ENCODE peak calls at places on chromosomes 5 and 9, in five cellular contexts. M is kidney epithelial cell; Z is tibial artery; W is CD8-positive, alpha-beta T cell; U is uterus. J is an unnamed sample. For H3K27me3, the result is how much of the 10 kb centered on the place peaks cover.

GRCh38 chr5:107389130-107389553 is 281.6 kb downstream of the EFNA5 start:
- DNase-seq in M (no peak), Z (no peak), W (peak), U (no peak), J (peak)

GRCh38 chr9:97474373-97474925 is 27.0 kb upstream of the TMOD1 start:
- DNase-seq in M (no peak), Z (no peak), W (no peak), U (no peak), J (no peak)

GRCh38 chr5:78331523-78332080 is 28.8 kb upstream of the SCAMP1 start:
- DNase-seq in M (no peak), Z (no peak), W (no peak), U (no peak), J (no peak)

GRCh38 chr5:3191585-3191984 is 404.0 kb upstream of the IRX1 start:
- DNase-seq in M (no peak), Z (no peak), W (no peak), U (no peak), J (no peak)

GRCh38 chr9:112059980-112060348 is 115.1 kb downstream of the SUSD1 start:
- DNase-seq in M (no peak), Z (no peak), W (no peak), U (no peak), J (no peak)

GRCh38 chr5:55578771-55579170 is 44.0 kb upstream of the PLPP1 start:
- DNase-seq in M (no peak), Z (no peak), W (no peak), U (no peak), J (no peak)

GRCh38 chr5:176553260-176554085 is 4.3 kb downstream of the CDHR2 start:
- DNase-seq in M (no peak), Z (no peak), W (no peak), U (no peak), J (no peak)

GRCh38 chr5:180703912-180704311 is 35.9 kb downstream of the OR2Y1 start:
- DNase-seq in M (no peak), Z (no peak), W (no peak), U (no peak), J (no peak)

GRCh38 chr9:72773570-72773969 is 179.3 kb downstream of the ALDH1A1 start:
- DNase-seq in M (no peak), Z (no peak), W (no peak), U (no peak), J (no peak)

GRCh38 chr5:91383956-91384300 is 811 bp upstream of the ARRDC3 start:
- DNase-seq in M (no peak), Z (no peak), W (no peak), U (no peak), J (no peak)

GRCh38 chr9:134959971-134960310 is 42.2 kb upstream of the FCN1 start:
- DNase-seq in M (no peak), Z (peak), W (no peak), U (no peak), J (no peak)

GRCh38 chr9:100602302-100602930 is 24.5 kb downstream of the CAVIN4 start:
- DNase-seq in M (peak), Z (no peak), W (no peak), U (no peak), J (no peak)

GRCh38 chr9:114837923-114838322 is 32.1 kb upstream of the TNFSF15 start:
- DNase-seq in M (no peak), Z (no peak), W (no peak), U (no peak), J (no peak)

GRCh38 chr5:134614461-134615085 is 18.1 kb downstream of the SAR1B start:
- DNase-seq in M (no peak), Z (no peak), W (no peak), U (no peak), J (no peak)

GRCh38 chr9:13450723-13451122 is 171.2 kb upstream of the MPDZ start:
- DNase-seq in M (no peak), Z (no peak), W (no peak), U (no peak), J (no peak)

GRCh38 chr9:120792898-120793765 is at the start of gene FBXW2:
- DNase-seq in M (peak), Z (peak), W (peak), U (peak), J (peak)

GRCh38 chr9:115204827-115205506 is 87.0 kb upstream of the TNC start:
- DNase-seq in M (peak), Z (no peak), W (no peak), U (no peak), J (peak)

GRCh38 chr9:100437860-100438805 is 11.2 kb downstream of the MSANTD3 start:
- DNase-seq in M (no peak), Z (peak), W (peak), U (peak), J (no peak)

GRCh38 chr5:134567651-134568338 is 42.3 kb downstream of the JADE2 start:
- DNase-seq in M (no peak), Z (peak), W (no peak), U (peak), J (no peak)

GRCh38 chr5:109924708-109925107 is 235.0 kb downstream of the MAN2A1 start:
- DNase-seq in M (no peak), Z (no peak), W (no peak), U (no peak), J (no peak)

DNA sequence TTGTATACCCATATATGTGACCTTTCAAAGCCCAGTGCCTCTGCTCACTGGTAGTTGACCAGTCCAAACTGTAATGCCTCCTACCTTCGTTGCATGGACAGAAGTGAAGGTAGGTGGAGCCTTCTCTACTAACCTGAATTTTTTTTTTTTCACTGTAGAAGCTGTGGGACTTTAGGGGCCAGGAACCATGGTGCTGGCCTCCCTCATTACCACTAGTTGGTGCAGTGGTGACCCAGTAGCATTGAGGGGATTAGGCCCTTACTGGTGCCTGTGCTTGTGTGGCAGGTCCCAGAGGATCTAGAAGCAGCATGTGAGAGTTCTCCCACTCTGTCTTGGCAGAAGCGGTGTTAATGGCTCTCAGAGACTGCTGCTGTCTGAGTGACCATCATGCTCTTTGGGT is 2.3 kb downstream of the RALGPS1 start:
- DNase-seq in M (no peak), Z (no peak), W (no peak), U (no peak), J (no peak)
- TF ChIP-seq CTCF in M (no peak), Z (no peak), W (no peak), U (no peak), J (no peak)

GRCh38 chr9:136995370-136995769 is 998 bp downstream of the CLIC3 start:
- DNase-seq in M (no peak), Z (no peak), W (no peak), U (no peak), J (no peak)
- H3K27me3 ChIP-seq in M (under half), Z (under half), W (under half), U (under half), J (under half)

DNA sequence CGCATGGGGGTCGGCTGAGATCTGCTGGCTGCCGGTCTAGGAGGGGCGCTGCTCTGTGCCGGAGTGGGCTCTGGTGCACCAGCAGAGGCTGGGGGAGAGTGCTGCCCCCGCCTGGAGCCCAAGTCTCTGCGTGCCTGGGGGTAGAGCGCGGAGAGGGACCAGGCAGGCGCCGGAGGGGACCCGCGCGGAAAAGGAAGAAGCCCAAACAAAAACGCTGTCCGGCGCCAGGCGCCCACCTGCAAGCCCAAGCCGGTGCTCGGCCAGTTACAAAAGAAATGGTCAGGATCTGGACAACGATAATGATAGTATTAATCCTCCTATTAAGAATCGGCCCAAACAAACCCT is 575 bp upstream of the S1PR3 start:
- DNase-seq in M (no peak), Z (no peak), W (no peak), U (no peak), J (no peak)
- H3K4me3 ChIP-seq in M (peak), Z (peak), W (no peak), U (peak), J (peak)

GRCh38 chr9:92455217-92455616 is 27.1 kb downstream of the ASPN start:
- DNase-seq in M (no peak), Z (no peak), W (no peak), U (no peak), J (no peak)
- TF ChIP-seq CTCF in M (peak), Z (no peak), W (no peak), U (no peak), J (no peak)

DNA sequence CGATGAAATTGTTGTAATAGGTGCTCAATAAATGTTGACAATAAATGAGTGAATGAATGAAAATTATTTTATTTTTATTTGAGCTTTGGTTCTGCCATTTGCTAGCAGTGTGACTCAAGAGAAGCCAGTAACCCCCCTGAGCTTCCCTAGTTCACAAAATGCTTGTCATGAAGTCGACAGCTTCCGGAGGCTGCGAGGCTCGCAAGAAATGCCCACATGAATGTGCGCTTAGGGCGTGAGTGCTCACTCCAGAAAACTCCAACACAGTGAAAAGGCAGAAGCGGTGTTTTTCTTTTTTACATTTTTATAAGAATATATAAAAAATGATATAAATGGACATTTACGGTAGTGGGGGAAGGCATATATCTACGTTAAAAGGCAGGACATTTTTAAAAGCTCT is 26.5 kb downstream of the CDKN2A start:
- DNase-seq in M (no peak), Z (no peak), W (no peak), U (no peak), J (no peak)
- H3K27me3 ChIP-seq in M (half or more), Z (half or more), W (half or more), U (under half), J (under half)

GRCh38 chr9:89497978-89498844 is at the start of gene SEMA4D:
- DNase-seq in M (no peak), Z (peak), W (peak), U (peak), J (no peak)
- H3K4me3 ChIP-seq in M (peak), Z (peak), W (peak), U (peak), J (peak)

GRCh38 chr9:119763260-119763659 is 394.0 kb upstream of the BRINP1 start:
- DNase-seq in M (no peak), Z (no peak), W (no peak), U (no peak), J (no peak)
- TF ChIP-seq CTCF in M (no peak), Z (no peak), W (no peak), U (no peak), J (no peak)

GRCh38 chr9:126217797-126218196 is 108.8 kb upstream of the MVB12B start:
- DNase-seq in M (no peak), Z (peak), W (no peak), U (no peak), J (no peak)
- H3K27me3 ChIP-seq in M (under half), Z (under half), W (under half), U (under half), J (under half)

DNA sequence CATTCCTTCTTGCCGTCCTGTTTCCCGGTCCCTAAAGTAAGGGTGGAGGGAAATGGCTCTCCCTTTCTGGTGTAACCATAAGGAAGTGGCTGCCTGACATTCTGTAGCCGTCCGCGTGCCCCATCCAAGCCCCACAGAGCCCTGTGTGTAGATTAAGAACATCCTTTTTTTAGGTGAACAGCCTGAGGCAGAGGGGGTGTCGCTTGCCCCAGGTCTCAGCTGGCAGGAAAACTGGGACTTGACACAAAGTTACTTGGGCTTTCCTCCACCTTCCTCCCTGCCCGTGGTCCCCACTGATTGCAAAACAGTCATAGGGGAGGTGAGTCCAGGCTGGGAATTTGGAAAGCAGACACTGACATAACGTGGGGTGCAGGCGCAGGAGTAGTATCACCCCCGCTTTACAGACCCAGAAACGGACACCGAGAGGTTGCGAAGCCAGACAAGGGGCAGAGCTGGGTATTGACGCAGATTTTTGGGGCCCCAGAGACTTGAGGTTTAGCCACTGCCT is 22.8 kb downstream of the C9orf50 start:
- DNase-seq in M (no peak), Z (no peak), W (no peak), U (no peak), J (no peak)
- H3K4me3 ChIP-seq in M (no peak), Z (peak), W (peak), U (no peak), J (peak)

DNA sequence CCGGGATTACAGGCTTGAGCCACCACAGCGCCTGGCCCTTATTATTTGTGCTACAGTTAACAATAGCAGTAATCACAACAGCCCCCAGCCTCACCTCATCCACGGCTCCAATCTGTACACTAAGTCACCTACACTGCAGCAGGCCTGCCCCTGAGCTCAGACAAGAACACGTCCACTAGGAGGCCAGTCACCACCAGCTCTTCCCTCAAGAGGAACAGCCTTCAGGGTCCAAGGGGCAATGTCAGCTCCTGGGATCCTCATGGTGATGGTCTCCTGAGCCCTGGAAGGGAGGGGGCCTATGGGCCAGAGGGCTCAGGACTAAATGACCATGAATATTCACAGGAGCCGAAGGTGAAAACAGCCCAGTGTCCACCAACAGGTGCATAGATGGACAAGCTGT is 67.7 kb downstream of the VAV2 start:
- DNase-seq in M (no peak), Z (no peak), W (no peak), U (no peak), J (no peak)
- TF ChIP-seq CTCF in M (no peak), Z (no peak), W (no peak), U (no peak), J (no peak)